ENCODE peak calls at places on chromosomes 1 and 21, in ten cellular contexts. One of them, this sample, is unnamed.

GRCh38 chr1:208234721-208235120 is 9.5 kb downstream of the PLXNA2 start:
- DNase-seq in Peyer's patch: no peak
- DNase-seq in endodermal cell: peak
- DNase-seq in GM23338: no peak
- DNase-seq in pancreas: no peak
- DNase-seq in dorsolateral prefrontal cortex: no peak
- DNase-seq in GM12865: no peak
- DNase-seq in PC-3: no peak
- DNase-seq in fibroblast of mammary gland: no peak
- DNase-seq in fibroblast of lung: no peak
- DNase-seq in this sample: no peak

GRCh38 chr1:213274140-213274539 is 223.1 kb downstream of the RPS6KC1 start:
- DNase-seq in Peyer's patch: no peak
- DNase-seq in endodermal cell: no peak
- DNase-seq in GM23338: no peak
- DNase-seq in pancreas: no peak
- DNase-seq in dorsolateral prefrontal cortex: no peak
- DNase-seq in GM12865: peak
- DNase-seq in PC-3: no peak
- DNase-seq in fibroblast of mammary gland: no peak
- DNase-seq in fibroblast of lung: no peak
- DNase-seq in this sample: no peak

GRCh38 chr1:82161651-82162238 is 361.0 kb downstream of the ADGRL2 start:
- DNase-seq in Peyer's patch: no peak
- DNase-seq in endodermal cell: no peak
- DNase-seq in GM23338: no peak
- DNase-seq in pancreas: no peak
- DNase-seq in dorsolateral prefrontal cortex: no peak
- DNase-seq in GM12865: peak
- DNase-seq in PC-3: peak
- DNase-seq in fibroblast of mammary gland: peak
- DNase-seq in fibroblast of lung: peak
- DNase-seq in this sample: peak

GRCh38 chr1:20589331-20590312 is 725 bp downstream of the CDA start:
- DNase-seq in Peyer's patch: peak
- DNase-seq in endodermal cell: peak
- DNase-seq in GM23338: no peak
- DNase-seq in pancreas: no peak
- DNase-seq in dorsolateral prefrontal cortex: peak
- DNase-seq in GM12865: no peak
- DNase-seq in PC-3: no peak
- DNase-seq in fibroblast of mammary gland: peak
- DNase-seq in fibroblast of lung: peak
- DNase-seq in this sample: no peak

GRCh38 chr1:3772027-3772714 is 378 bp upstream of the SMIM1 start:
- DNase-seq in Peyer's patch: peak
- DNase-seq in endodermal cell: peak
- DNase-seq in GM23338: peak
- DNase-seq in pancreas: peak
- DNase-seq in dorsolateral prefrontal cortex: peak
- DNase-seq in GM12865: peak
- DNase-seq in PC-3: peak
- DNase-seq in fibroblast of mammary gland: peak
- DNase-seq in fibroblast of lung: peak
- DNase-seq in this sample: peak

GRCh38 chr1:94100129-94100784 is 20.7 kb downstream of the ABCA4 start:
- DNase-seq in Peyer's patch: no peak
- DNase-seq in endodermal cell: no peak
- DNase-seq in GM23338: no peak
- DNase-seq in pancreas: no peak
- DNase-seq in dorsolateral prefrontal cortex: no peak
- DNase-seq in GM12865: no peak
- DNase-seq in PC-3: no peak
- DNase-seq in fibroblast of mammary gland: no peak
- DNase-seq in fibroblast of lung: no peak
- DNase-seq in this sample: no peak

GRCh38 chr1:219427989-219428388 is 184.9 kb downstream of the ZC3H11B start:
- DNase-seq in Peyer's patch: no peak
- DNase-seq in endodermal cell: no peak
- DNase-seq in GM23338: no peak
- DNase-seq in pancreas: no peak
- DNase-seq in dorsolateral prefrontal cortex: no peak
- DNase-seq in GM12865: no peak
- DNase-seq in PC-3: no peak
- DNase-seq in fibroblast of mammary gland: no peak
- DNase-seq in fibroblast of lung: peak
- DNase-seq in this sample: no peak

GRCh38 chr1:63891211-63891610 is 117.4 kb downstream of the ROR1 start:
- DNase-seq in Peyer's patch: no peak
- DNase-seq in endodermal cell: peak
- DNase-seq in GM23338: peak
- DNase-seq in pancreas: no peak
- DNase-seq in dorsolateral prefrontal cortex: no peak
- DNase-seq in GM12865: no peak
- DNase-seq in PC-3: no peak
- DNase-seq in fibroblast of mammary gland: no peak
- DNase-seq in fibroblast of lung: no peak
- DNase-seq in this sample: no peak

GRCh38 chr1:27000817-27001460 is 7.4 kb downstream of the TRNP1 start:
- DNase-seq in Peyer's patch: no peak
- DNase-seq in endodermal cell: peak
- DNase-seq in GM23338: peak
- DNase-seq in pancreas: no peak
- DNase-seq in dorsolateral prefrontal cortex: no peak
- DNase-seq in GM12865: no peak
- DNase-seq in PC-3: no peak
- DNase-seq in fibroblast of mammary gland: peak
- DNase-seq in fibroblast of lung: no peak
- DNase-seq in this sample: no peak

GRCh38 chr1:94927405-94928175 is 680 bp upstream of the CNN3 start:
- DNase-seq in Peyer's patch: peak
- DNase-seq in endodermal cell: no peak
- DNase-seq in GM23338: peak
- DNase-seq in pancreas: no peak
- DNase-seq in dorsolateral prefrontal cortex: peak
- DNase-seq in GM12865: no peak
- DNase-seq in PC-3: no peak
- DNase-seq in fibroblast of mammary gland: peak
- DNase-seq in fibroblast of lung: peak
- DNase-seq in this sample: no peak

GRCh38 chr21:15037894-15038293 is 26.9 kb downstream of the NRIP1 start:
- DNase-seq in Peyer's patch: no peak
- DNase-seq in endodermal cell: no peak
- DNase-seq in GM23338: no peak
- DNase-seq in pancreas: no peak
- DNase-seq in dorsolateral prefrontal cortex: no peak
- DNase-seq in GM12865: no peak
- DNase-seq in PC-3: no peak
- DNase-seq in fibroblast of mammary gland: no peak
- DNase-seq in fibroblast of lung: no peak
- DNase-seq in this sample: no peak

DNA sequence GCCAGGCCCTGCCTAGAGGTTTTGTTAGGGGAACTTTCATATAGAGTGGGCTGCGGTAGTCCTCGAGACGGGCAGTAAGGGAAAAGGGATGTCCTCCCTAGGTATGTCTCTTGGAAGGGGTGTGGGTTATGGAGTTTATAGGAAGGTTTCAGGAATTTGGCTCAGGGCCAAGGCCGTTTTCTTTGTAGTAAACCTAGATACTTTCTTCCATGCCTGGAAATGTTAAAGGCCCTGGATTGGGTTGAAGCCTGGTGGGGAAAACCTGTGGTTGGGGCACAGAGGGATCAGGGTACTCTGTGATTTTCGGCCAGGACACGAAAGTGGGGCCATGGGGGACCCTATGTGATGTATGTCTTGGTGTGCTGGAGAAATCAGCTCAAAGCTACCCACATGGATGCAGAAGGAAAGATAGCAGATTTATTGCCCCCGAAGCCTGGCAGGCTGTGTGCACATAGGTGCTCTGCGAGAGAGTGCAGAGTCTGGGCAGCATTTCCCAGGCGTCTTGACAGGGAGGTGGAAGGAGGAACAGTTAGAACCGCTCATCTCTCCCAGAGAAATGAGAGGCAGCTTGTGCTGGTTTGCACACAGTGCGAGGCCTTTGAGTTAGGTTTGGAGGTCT is 1.7 kb downstream of the SNAP47 start:
- DNase-seq in Peyer's patch: no peak
- DNase-seq in endodermal cell: peak
- DNase-seq in GM23338: no peak
- DNase-seq in pancreas: no peak
- DNase-seq in dorsolateral prefrontal cortex: no peak
- DNase-seq in GM12865: no peak
- DNase-seq in PC-3: peak
- DNase-seq in fibroblast of mammary gland: no peak
- DNase-seq in fibroblast of lung: no peak
- DNase-seq in this sample: no peak
- H3K4me3 ChIP-seq in Peyer's patch: no peak
- H3K4me3 ChIP-seq in endodermal cell: peak
- H3K4me3 ChIP-seq in GM23338: no peak
- H3K4me3 ChIP-seq in pancreas: no peak
- H3K4me3 ChIP-seq in dorsolateral prefrontal cortex: no peak
- H3K4me3 ChIP-seq in GM12865: no peak
- H3K4me3 ChIP-seq in PC-3: peak
- H3K4me3 ChIP-seq in fibroblast of mammary gland: no peak
- H3K4me3 ChIP-seq in fibroblast of lung: no peak
- H3K4me3 ChIP-seq in this sample: no peak

GRCh38 chr1:6580588-6581270 is 935 bp downstream of the ZBTB48 start:
- DNase-seq in Peyer's patch: peak
- DNase-seq in endodermal cell: peak
- DNase-seq in GM23338: peak
- DNase-seq in pancreas: peak
- DNase-seq in dorsolateral prefrontal cortex: no peak
- DNase-seq in GM12865: no peak
- DNase-seq in PC-3: peak
- DNase-seq in fibroblast of mammary gland: no peak
- DNase-seq in fibroblast of lung: no peak
- DNase-seq in this sample: no peak
- TF ChIP-seq CTCF in Peyer's patch: no peak
- TF ChIP-seq CTCF in endodermal cell: peak
- TF ChIP-seq CTCF in GM23338: no peak
- TF ChIP-seq CTCF in pancreas: no peak
- TF ChIP-seq CTCF in dorsolateral prefrontal cortex: peak
- TF ChIP-seq CTCF in GM12865: no peak
- TF ChIP-seq CTCF in PC-3: peak
- TF ChIP-seq CTCF in fibroblast of mammary gland: no peak
- TF ChIP-seq CTCF in fibroblast of lung: peak
- TF ChIP-seq CTCF in this sample: peak

DNA sequence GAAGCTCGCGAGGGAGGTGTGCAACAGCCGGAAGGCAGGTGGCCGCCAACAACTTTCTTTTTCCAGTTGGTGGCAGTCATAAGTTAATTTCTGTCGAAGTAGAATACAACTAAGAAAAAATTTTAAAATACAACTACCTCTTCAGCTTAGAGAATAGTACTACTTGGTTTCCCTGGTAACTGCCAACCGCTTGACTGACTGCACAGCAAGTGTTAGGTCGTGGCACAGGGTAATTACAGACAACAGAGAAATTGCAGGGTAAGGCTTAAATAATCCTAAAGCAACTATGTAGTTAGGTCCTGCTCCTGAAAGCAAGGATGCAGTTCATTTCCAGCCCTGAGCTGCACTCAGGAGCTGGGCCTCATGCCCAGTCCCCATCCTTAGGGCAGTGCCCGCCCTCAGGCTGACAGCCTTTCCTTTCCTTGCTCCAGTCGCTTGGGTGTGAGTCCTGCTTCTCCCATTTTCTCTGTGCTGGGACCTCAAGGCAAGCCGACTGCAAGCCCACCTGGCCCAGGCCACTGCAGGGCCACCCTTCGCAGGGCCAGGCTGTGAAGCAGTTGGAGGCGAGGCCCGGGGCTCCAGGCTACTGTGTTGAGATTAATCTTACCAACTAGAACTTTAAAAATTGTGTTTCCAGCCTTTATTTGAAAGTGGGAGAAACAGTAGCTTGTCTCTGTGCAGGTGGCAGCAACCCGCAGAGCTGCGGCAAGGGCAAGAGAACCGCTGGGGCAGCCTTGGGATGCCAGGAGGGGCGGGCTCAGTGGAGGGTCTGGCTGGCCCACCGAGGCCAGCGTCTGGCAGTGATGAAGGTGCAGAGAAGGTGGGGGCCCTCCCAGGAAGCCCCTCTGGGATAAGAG is 148.3 kb downstream of the PCBP3 start:
- DNase-seq in Peyer's patch: no peak
- DNase-seq in endodermal cell: no peak
- DNase-seq in GM23338: no peak
- DNase-seq in pancreas: no peak
- DNase-seq in dorsolateral prefrontal cortex: no peak
- DNase-seq in GM12865: no peak
- DNase-seq in PC-3: no peak
- DNase-seq in fibroblast of mammary gland: no peak
- DNase-seq in fibroblast of lung: no peak
- DNase-seq in this sample: no peak
- H3K4me3 ChIP-seq in Peyer's patch: no peak
- H3K4me3 ChIP-seq in endodermal cell: no peak
- H3K4me3 ChIP-seq in GM23338: no peak
- H3K4me3 ChIP-seq in pancreas: no peak
- H3K4me3 ChIP-seq in dorsolateral prefrontal cortex: no peak
- H3K4me3 ChIP-seq in GM12865: no peak
- H3K4me3 ChIP-seq in PC-3: no peak
- H3K4me3 ChIP-seq in fibroblast of mammary gland: no peak
- H3K4me3 ChIP-seq in fibroblast of lung: no peak
- H3K4me3 ChIP-seq in this sample: no peak

GRCh38 chr1:15352122-15352957 is 57.3 kb upstream of the EFHD2 start:
- DNase-seq in Peyer's patch: peak
- DNase-seq in endodermal cell: peak
- DNase-seq in GM23338: no peak
- DNase-seq in pancreas: no peak
- DNase-seq in dorsolateral prefrontal cortex: no peak
- DNase-seq in GM12865: peak
- DNase-seq in PC-3: peak
- DNase-seq in fibroblast of mammary gland: peak
- DNase-seq in fibroblast of lung: peak
- DNase-seq in this sample: peak
- TF ChIP-seq CTCF in Peyer's patch: no peak
- TF ChIP-seq CTCF in endodermal cell: no peak
- TF ChIP-seq CTCF in GM23338: no peak
- TF ChIP-seq CTCF in pancreas: no peak
- TF ChIP-seq CTCF in dorsolateral prefrontal cortex: no peak
- TF ChIP-seq CTCF in GM12865: no peak
- TF ChIP-seq CTCF in PC-3: no peak
- TF ChIP-seq CTCF in fibroblast of mammary gland: no peak
- TF ChIP-seq CTCF in fibroblast of lung: no peak
- TF ChIP-seq CTCF in this sample: no peak

DNA sequence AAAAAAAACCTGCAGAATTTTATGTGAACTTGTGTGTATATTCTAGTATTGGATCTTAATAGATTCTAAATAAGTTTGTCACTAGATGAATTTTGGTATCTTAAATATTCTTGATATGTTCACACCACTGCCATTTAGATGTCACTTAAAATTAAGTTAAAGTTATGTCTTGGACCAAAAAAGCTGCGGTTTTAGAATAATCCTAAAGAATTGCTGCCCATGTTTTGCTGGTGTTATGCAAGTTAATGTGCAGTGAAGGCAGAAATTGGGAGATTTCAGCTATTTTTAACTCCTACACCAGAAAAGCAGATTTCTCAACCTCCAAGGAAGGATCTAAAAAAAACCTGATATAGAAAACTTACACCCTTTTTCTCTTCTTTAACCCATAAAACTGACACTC is 747 bp downstream of the ACADM start:
- DNase-seq in Peyer's patch: no peak
- DNase-seq in endodermal cell: no peak
- DNase-seq in GM23338: no peak
- DNase-seq in pancreas: no peak
- DNase-seq in dorsolateral prefrontal cortex: no peak
- DNase-seq in GM12865: no peak
- DNase-seq in PC-3: peak
- DNase-seq in fibroblast of mammary gland: peak
- DNase-seq in fibroblast of lung: peak
- DNase-seq in this sample: peak
- H3K4me3 ChIP-seq in Peyer's patch: peak
- H3K4me3 ChIP-seq in endodermal cell: peak
- H3K4me3 ChIP-seq in GM23338: peak
- H3K4me3 ChIP-seq in pancreas: peak
- H3K4me3 ChIP-seq in dorsolateral prefrontal cortex: peak
- H3K4me3 ChIP-seq in GM12865: peak
- H3K4me3 ChIP-seq in PC-3: peak
- H3K4me3 ChIP-seq in fibroblast of mammary gland: peak
- H3K4me3 ChIP-seq in fibroblast of lung: peak
- H3K4me3 ChIP-seq in this sample: peak

This sample was measured in retinal pigment epithelial cell.